ENCODE peak calls at places on chromosomes 2 and 18, in six cellular contexts. K is BE2C; X is Peyer's patch; Q is naive thymus-derived CD4-positive, alpha-beta T cell; E is gastrocnemius medialis; W is heart right ventricle. G is an unnamed sample. For H3K27me3, the result is how much of the 10 kb centered on the place peaks cover.

GRCh38 chr2:214545881-214546280 is 135.0 kb downstream of the VWC2L start:
- DNase-seq in K (no peak), X (no peak), Q (no peak), E (no peak), W (no peak), G (no peak)

GRCh38 chr2:133342960-133343359 is 225.3 kb downstream of the NCKAP5 start:
- DNase-seq in K (no peak), X (no peak), Q (no peak), E (no peak), W (no peak), G (no peak)

GRCh38 chr18:49733321-49733720 is 80.0 kb downstream of the ACAA2 start:
- DNase-seq in K (no peak), X (no peak), Q (no peak), E (no peak), W (no peak), G (no peak)

GRCh38 chr2:46878886-46879285 is 36.7 kb downstream of the MCFD2 start:
- DNase-seq in K (peak), X (no peak), Q (no peak), E (no peak), W (peak), G (no peak)

GRCh38 chr18:35619468-35619867 is 37.9 kb downstream of the GALNT1 start:
- DNase-seq in K (no peak), X (no peak), Q (no peak), E (no peak), W (peak), G (no peak)

GRCh38 chr2:234678721-234679120 is 181.8 kb upstream of the ARL4C start:
- DNase-seq in K (no peak), X (no peak), Q (no peak), E (no peak), W (no peak), G (peak)

GRCh38 chr2:6730821-6731220 is 134.9 kb downstream of the CMPK2 start:
- DNase-seq in K (no peak), X (no peak), Q (no peak), E (no peak), W (no peak), G (no peak)

GRCh38 chr2:54388093-54388492 is 68.0 kb upstream of the SPTBN1 start:
- DNase-seq in K (no peak), X (no peak), Q (no peak), E (no peak), W (no peak), G (no peak)

GRCh38 chr2:240994161-240994896 is 4.1 kb upstream of the SNED1 start:
- DNase-seq in K (no peak), X (peak), Q (no peak), E (no peak), W (peak), G (no peak)

GRCh38 chr2:154740360-154740759 is 41.9 kb downstream of the KCNJ3 start:
- DNase-seq in K (no peak), X (no peak), Q (no peak), E (no peak), W (no peak), G (no peak)

GRCh38 chr18:25842665-25843064 is 247.7 kb downstream of the SS18 start:
- DNase-seq in K (no peak), X (no peak), Q (no peak), E (no peak), W (no peak), G (no peak)

GRCh38 chr2:47359375-47359868 is 43.5 kb upstream of the MSH2 start:
- DNase-seq in K (no peak), X (peak), Q (no peak), E (no peak), W (no peak), G (no peak)

GRCh38 chr2:116874021-116874420 is 940.5 kb upstream of the DDX18 start:
- DNase-seq in K (no peak), X (no peak), Q (no peak), E (no peak), W (no peak), G (no peak)

GRCh38 chr2:2014251-2014761 is 270.0 kb upstream of the PXDN start:
- DNase-seq in K (peak), X (no peak), Q (no peak), E (no peak), W (peak), G (no peak)

GRCh38 chr2:235765181-235765820 is 271.5 kb downstream of the AGAP1 start:
- DNase-seq in K (no peak), X (no peak), Q (no peak), E (no peak), W (no peak), G (no peak)

GRCh38 chr2:47056875-47057731 is 98.0 kb downstream of the STPG4 start:
- DNase-seq in K (peak), X (no peak), Q (no peak), E (no peak), W (peak), G (peak)

GRCh38 chr2:126850951-126851350 is 47.7 kb upstream of the TEX51 start:
- DNase-seq in K (no peak), X (no peak), Q (no peak), E (peak), W (no peak), G (no peak)

GRCh38 chr18:59229191-59229590 is 9.2 kb downstream of the GRP start:
- DNase-seq in K (no peak), X (no peak), Q (no peak), E (no peak), W (no peak), G (no peak)

GRCh38 chr2:117330611-117331010 is 483.9 kb upstream of the DDX18 start:
- DNase-seq in K (no peak), X (no peak), Q (no peak), E (no peak), W (no peak), G (no peak)

GRCh38 chr2:151230627-151231026 is 31.0 kb downstream of the RBM43 start:
- DNase-seq in K (no peak), X (no peak), Q (no peak), E (no peak), W (no peak), G (no peak)

GRCh38 chr2:45859682-45860081 is 208.2 kb downstream of the PRKCE start:
- DNase-seq in K (no peak), X (no peak), Q (no peak), E (no peak), W (no peak), G (no peak)

DNA sequence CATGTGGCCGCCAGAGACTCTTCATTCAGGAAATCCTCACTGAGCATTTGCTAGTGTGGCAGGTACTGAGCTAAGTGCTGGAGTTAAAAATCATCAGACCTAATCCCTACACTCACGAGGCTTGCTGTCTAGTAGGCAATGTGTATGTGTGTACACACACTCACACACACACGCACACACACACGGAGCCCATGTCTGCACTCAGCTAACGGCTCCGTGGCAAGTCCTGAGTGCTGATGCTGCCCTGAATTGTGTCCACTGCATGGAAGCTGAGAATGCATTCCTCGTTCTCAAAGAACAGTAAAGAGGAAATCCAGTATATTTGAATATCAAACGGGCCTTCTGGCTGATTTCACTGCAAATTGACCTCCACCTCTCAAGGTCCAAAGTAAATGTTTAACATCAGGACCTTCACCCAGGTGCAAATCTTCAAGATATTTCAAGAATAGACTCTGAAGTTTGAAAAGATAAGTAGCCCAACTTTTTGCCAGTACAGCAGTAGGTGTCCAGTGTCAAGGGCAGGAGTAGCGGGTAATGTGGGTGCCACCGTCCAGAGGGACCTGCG is 136.1 kb upstream of the TTC39C start:
- DNase-seq in K (no peak), X (no peak), Q (no peak), E (no peak), W (no peak), G (no peak)
- H3K27me3 ChIP-seq in K (under half), X (under half), Q (under half), E (under half), W (under half), G (under half)

DNA sequence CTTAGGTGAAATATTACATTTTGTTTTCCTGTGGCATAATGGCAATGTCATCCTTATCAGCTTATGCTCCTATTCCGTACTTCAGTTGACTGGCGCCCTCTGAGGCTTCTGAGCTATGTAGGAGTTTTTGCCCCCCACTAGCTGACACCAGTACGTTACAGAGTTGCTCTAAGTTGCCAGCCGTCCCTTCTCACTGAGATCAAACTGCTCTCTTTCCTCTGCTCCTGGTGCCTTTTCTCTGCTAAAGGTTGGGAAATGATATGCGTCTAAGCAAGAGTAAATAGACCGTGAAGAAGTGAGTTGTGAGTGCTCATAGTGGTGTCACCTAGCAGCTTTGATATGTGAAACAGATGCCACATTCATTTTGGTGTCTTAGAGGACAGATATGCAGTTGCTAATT is 99.2 kb downstream of the RAPGEF4 start:
- DNase-seq in K (no peak), X (no peak), Q (no peak), E (no peak), W (no peak), G (no peak)
- H3K27me3 ChIP-seq in K (under half), X (under half), Q (under half), E (under half), W (under half), G (under half)

DNA sequence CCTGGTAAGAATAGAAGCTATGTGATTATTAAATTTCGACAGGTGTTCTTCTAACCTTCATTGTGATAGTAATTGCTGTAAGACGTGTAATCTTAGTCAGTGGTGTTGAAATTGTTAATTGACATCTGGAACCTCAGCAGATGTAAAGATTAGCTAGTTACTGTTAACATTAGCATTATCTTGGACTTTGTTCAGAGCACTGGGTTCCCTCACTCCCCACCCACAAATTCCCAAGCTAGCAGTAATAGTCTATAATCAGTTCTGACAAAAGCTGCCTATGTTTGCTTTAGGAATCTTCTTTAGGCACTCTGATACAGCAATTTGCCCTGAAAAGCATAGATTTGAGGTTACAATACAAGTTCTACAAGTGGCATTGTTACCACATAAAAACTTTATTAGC is 233.7 kb downstream of the EN1 start:
- DNase-seq in K (no peak), X (no peak), Q (no peak), E (no peak), W (no peak), G (no peak)
- H3K27me3 ChIP-seq in K (under half), X (under half), Q (under half), E (under half), W (under half), G (under half)

GRCh38 chr18:37270046-37270665 is 295.4 kb downstream of the CELF4 start:
- DNase-seq in K (no peak), X (no peak), Q (peak), E (no peak), W (peak), G (peak)

GRCh38 chr18:37274309-37274987 is 291.1 kb downstream of the CELF4 start:
- DNase-seq in K (no peak), X (no peak), Q (no peak), E (no peak), W (no peak), G (no peak)

GRCh38 chr18:37266290-37266689 is 299.3 kb downstream of the CELF4 start:
- DNase-seq in K (peak), X (no peak), Q (no peak), E (no peak), W (no peak), G (peak)

GRCh38 chr18:37272841-37273240 is 292.8 kb downstream of the CELF4 start:
- DNase-seq in K (no peak), X (no peak), Q (no peak), E (no peak), W (no peak), G (no peak)

GRCh38 chr18:37270666-37271052 is 294.9 kb downstream of the CELF4 start:
- DNase-seq in K (no peak), X (no peak), Q (no peak), E (no peak), W (no peak), G (no peak)
- H3K27me3 ChIP-seq in K (under half), X (under half), Q (under half), E (under half), W (under half), G (under half)

DNA sequence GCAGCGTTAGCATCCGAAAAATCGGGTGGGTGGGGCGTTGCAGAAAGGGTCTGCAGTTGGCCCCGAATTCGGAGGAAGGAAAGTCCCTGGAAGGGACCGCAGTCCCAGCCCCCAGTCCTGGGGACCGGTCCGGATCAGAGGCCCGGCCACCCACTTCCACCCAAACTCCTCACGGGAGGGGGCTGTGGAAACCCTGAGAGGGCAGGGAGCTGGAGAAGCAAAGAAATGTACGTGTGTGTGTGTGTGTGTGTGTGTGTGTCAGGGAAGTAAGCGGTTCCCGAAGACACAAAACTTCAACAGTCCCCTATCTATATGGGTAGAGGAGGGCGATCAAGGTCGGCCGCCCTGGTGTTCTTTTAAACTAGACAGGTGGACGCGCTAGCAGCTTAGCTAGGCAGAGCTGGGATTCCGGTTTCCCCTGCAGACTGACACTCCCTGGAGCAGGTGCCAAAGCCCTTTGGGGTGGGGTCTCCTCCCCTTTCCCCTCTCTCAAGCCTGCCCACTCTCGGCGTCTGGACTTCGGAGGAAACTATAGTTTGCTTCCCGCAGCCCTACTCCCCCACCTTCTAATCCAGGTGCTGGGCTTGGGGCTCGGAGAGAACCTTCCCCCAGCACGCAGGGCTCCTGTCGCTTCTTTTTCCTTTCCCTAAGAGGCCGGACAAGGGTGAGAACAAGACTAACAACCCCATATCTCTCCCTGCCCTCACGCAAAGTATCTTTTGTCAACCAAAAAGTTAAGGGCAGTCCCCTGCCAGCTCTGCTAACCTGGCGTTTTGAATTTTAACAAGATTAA is 4.8 kb upstream of the ONECUT2 start:
- DNase-seq in K (no peak), X (peak), Q (no peak), E (no peak), W (no peak), G (no peak)
- H3K27me3 ChIP-seq in K (half or more), X (under half), Q (under half), E (half or more), W (half or more), G (half or more)

G was measured in cardiac muscle cell.